ENCODE peak calls at places on chromosomes 16 and 17, in four cellular contexts. P is neural progenitor cell, G is MCF 10A, Z is tibial artery. J is an unnamed sample.

GRCh38 chr17:2955931-2956582 is 107.3 kb downstream of the OR1D5 start:
- DNase-seq in P (no peak), G (no peak), Z (no peak), J (no peak)

GRCh38 chr17:74631468-74632195 is 8.1 kb upstream of the CD300E start:
- DNase-seq in P (no peak), G (no peak), Z (peak), J (no peak)

GRCh38 chr16:67884684-67885083 is at the start of gene NRN1L:
- DNase-seq in P (peak), G (peak), Z (peak), J (peak)

GRCh38 chr17:66964930-66965800 is 658 bp downstream of the CACNG4 start:
- DNase-seq in P (peak), G (no peak), Z (no peak), J (no peak)

GRCh38 chr16:85826686-85827247 is 27.3 kb downstream of the COX4I1 start:
- DNase-seq in P (no peak), G (no peak), Z (no peak), J (no peak)

GRCh38 chr16:3119286-3119685 is 6.9 kb downstream of the ZNF205 start:
- DNase-seq in P (no peak), G (no peak), Z (no peak), J (no peak)

GRCh38 chr17:11628374-11628773 is 30.1 kb downstream of the DNAH9 start:
- DNase-seq in P (peak), G (no peak), Z (no peak), J (no peak)

GRCh38 chr16:31201511-31202401 is 804 bp downstream of the PYCARD start:
- DNase-seq in P (peak), G (no peak), Z (no peak), J (no peak)

GRCh38 chr16:3020247-3020603 is at the start of gene TNFRSF12A:
- DNase-seq in P (peak), G (peak), Z (peak), J (no peak)

GRCh38 chr17:1143573-1143972 is 36.2 kb downstream of the ABR start:
- DNase-seq in P (peak), G (no peak), Z (no peak), J (no peak)

GRCh38 chr16:2471653-2472487 is 773 bp downstream of the NTN3 start:
- DNase-seq in P (peak), G (no peak), Z (no peak), J (no peak)

GRCh38 chr17:77802811-77803220 is 155.7 kb upstream of the TNRC6C start:
- DNase-seq in P (peak), G (no peak), Z (no peak), J (no peak)

GRCh38 chr17:27296427-27296979 is 2.6 kb downstream of the WSB1 start:
- DNase-seq in P (no peak), G (peak), Z (no peak), J (peak)

GRCh38 chr17:44522883-44523671 is 19.9 kb upstream of the GPATCH8 start:
- DNase-seq in P (peak), G (peak), Z (peak), J (no peak)

GRCh38 chr17:59428896-59429460 is 97.5 kb downstream of the YPEL2 start:
- DNase-seq in P (no peak), G (no peak), Z (no peak), J (no peak)

GRCh38 chr17:64442550-64442971 is 6.4 kb upstream of the MILR1 start:
- DNase-seq in P (no peak), G (no peak), Z (no peak), J (no peak)

GRCh38 chr16:75471723-75472634 is 7.5 kb upstream of the TMEM170A start:
- DNase-seq in P (peak), G (peak), Z (peak), J (peak)

GRCh38 chr16:23120562-23120961 is 28.7 kb downstream of the USP31 start:
- DNase-seq in P (no peak), G (no peak), Z (no peak), J (no peak)

GRCh38 chr16:84851192-84852127 is 31.7 kb downstream of the CRISPLD2 start:
- DNase-seq in P (no peak), G (peak), Z (peak), J (peak)

GRCh38 chr17:436571-436970 is 84.0 kb upstream of the RPH3AL start:
- DNase-seq in P (no peak), G (no peak), Z (no peak), J (no peak)

GRCh38 chr17:1953866-1954265 is 71.3 kb downstream of the RTN4RL1 start:
- DNase-seq in P (no peak), G (peak), Z (no peak), J (no peak)

GRCh38 chr17:66633322-66633965 is 201.5 kb upstream of the CACNG5 start:
- DNase-seq in P (no peak), G (no peak), Z (no peak), J (no peak)

GRCh38 chr17:77146882-77147281 is 6.1 kb downstream of the SEC14L1 start:
- DNase-seq in P (no peak), G (no peak), Z (no peak), J (no peak)

GRCh38 chr16:82024883-82025282 is 10.2 kb upstream of the HSD17B2 start:
- DNase-seq in P (no peak), G (no peak), Z (no peak), J (no peak)

GRCh38 chr17:27630607-27631408 is at the start of gene LGALS9:
- DNase-seq in P (no peak), G (no peak), Z (no peak), J (no peak)

DNA sequence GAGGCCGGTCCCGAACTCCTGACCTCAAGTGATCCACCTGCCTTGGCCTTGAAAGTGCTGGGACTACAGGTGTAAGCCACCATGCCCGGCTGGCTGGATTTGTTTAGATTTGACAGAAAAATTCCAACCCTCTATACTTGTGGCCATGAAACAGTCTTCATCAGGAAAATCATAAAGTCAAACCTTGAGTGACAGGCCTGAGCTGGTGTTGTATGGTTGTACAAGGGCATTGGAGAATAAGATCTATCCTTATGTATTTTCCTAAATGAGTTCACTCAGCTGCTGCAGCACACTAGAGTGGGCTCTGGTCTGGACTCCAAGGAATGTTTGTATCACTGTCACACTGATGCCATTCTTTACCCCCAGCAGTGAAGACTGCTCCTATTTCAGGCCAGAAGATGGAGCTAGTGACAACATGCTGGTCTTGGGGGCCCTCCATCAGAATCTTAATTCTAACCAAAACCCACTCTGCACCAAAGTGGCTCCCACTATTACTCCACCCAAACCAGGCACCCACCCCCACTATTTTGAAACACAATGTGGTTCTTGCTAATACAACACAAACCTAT is 27.4 kb downstream of the SNX11 start:
- DNase-seq in P (peak), G (no peak), Z (no peak), J (no peak)
- TF ChIP-seq CTCF in P (peak), G (no peak), Z (no peak), J (no peak)

GRCh38 chr17:18087610-18088491 is at the start of gene DRG2:
- DNase-seq in P (peak), G (peak), Z (peak), J (peak)

GRCh38 chr17:18079543-18079942 is 8.2 kb upstream of the DRG2 start:
- DNase-seq in P (no peak), G (no peak), Z (no peak), J (no peak)

GRCh38 chr17:18089613-18090012 is 1.9 kb downstream of the DRG2 start:
- DNase-seq in P (no peak), G (no peak), Z (no peak), J (no peak)

GRCh38 chr17:18084256-18084655 is 3.5 kb upstream of the DRG2 start:
- DNase-seq in P (no peak), G (no peak), Z (no peak), J (no peak)
- TF ChIP-seq CTCF in P (no peak), G (no peak), Z (no peak), J (no peak)

GRCh38 chr17:4734857-4735475 is 3.7 kb downstream of the MED11 start:
- DNase-seq in P (no peak), G (no peak), Z (no peak), J (no peak)

GRCh38 chr17:4735825-4736651 is 3.6 kb upstream of the ZMYND15 start:
- DNase-seq in P (no peak), G (no peak), Z (no peak), J (no peak)

GRCh38 chr17:4728124-4728523 is 3.1 kb upstream of the MED11 start:
- DNase-seq in P (no peak), G (no peak), Z (no peak), J (no peak)

GRCh38 chr17:4738136-4739121 is 1.2 kb upstream of the ZMYND15 start:
- DNase-seq in P (peak), G (peak), Z (no peak), J (no peak)

GRCh38 chr17:4733073-4733531 is 1.9 kb downstream of the MED11 start:
- DNase-seq in P (no peak), G (no peak), Z (no peak), J (no peak)
- TF ChIP-seq CTCF in P (peak), G (no peak), Z (no peak), J (no peak)

GRCh38 chr17:37710344-37710886 is 34.4 kb downstream of the HNF1B start:
- DNase-seq in P (peak), G (no peak), Z (no peak), J (no peak)
- TF ChIP-seq CTCF in P (no peak), G (no peak), Z (no peak), J (no peak)

GRCh38 chr16:79334127-79334526 is 266.4 kb downstream of the MAF start:
- DNase-seq in P (peak), G (peak), Z (no peak), J (no peak)
- TF ChIP-seq CTCF in P (peak), G (peak), Z (no peak), J (no peak)

DNA sequence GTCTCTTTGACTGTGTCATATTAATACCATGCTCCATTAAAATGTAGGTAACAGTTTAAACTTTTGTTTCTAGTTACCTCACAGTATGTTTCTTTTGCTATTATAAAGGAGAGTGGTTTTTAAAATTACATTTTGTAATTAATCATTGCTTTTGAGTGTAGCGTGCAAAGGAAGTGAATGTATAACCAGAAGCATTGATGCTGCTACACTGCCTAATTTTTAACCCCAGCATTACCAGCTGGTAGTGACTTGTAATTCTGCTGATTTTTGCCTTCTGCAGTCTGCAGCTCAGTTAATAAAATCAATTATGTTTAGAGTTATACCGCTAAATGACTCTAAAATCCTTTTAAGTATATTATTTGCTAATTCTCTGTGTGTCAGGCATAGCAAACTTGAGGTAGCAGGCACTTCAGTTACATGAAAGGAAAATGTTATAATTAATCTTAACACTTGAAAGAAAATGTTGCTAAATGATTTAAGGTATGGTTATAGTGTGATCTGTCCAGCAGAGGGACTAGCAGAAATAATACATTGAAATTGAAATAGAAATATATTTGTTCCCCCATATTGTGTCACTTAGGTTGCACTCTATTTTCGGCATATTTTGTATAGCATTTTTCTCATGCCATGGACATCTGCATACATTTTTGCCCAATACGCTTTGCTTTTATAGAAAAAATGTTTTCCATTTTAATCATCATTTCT is 388.5 kb downstream of the CNTNAP4 start:
- DNase-seq in P (no peak), G (no peak), Z (no peak), J (no peak)
- TF ChIP-seq CTCF in P (no peak), G (peak), Z (no peak), J (no peak)

DNA sequence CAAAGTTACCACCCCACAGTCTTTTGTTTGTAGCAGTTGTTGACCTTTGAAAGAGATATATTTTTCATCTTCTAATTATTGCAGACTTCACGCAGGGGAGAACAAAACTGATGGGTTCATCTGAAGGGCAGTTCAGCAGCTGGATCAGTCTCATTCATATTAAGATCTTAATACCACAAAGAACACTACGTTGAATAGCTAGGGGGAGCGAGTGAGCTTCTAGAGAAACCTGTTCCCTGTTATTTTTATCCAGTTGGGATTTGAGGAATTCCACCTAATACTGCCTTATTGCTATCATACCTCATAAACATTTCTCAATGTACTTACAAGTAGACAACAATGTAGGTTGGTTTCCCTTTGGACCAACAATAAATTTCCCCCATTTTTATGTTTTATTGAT is 306.1 kb upstream of the KIF2B start:
- DNase-seq in P (peak), G (peak), Z (no peak), J (no peak)
- TF ChIP-seq CTCF in P (peak), G (peak), Z (no peak), J (no peak)